ENCODE peak calls at places on chromosomes 5 and 9, in eight cellular contexts. O is HCT116, D is K562, B is IMR-90, T is Peyer's patch, F is GM23338, Y is psoas muscle, E is body of pancreas. V is an unnamed sample.

GRCh38 chr5:125835293-125836172 is 587.7 kb upstream of the GRAMD2B start:
- DNase-seq in Y (peak), B (peak), E (peak), T (no peak), O (peak), D (no peak), F (peak), V (peak)

GRCh38 chr9:89919171-89919681 is 314.4 kb downstream of the GADD45G start:
- DNase-seq in D (no peak), B (no peak), F (peak), E (peak), Y (no peak), O (peak), T (no peak), V (no peak)

GRCh38 chr5:60143912-60144311 is 250.4 kb upstream of the PDE4D start:
- DNase-seq in O (no peak), T (no peak), E (no peak), D (no peak), Y (no peak), B (no peak), F (no peak), V (no peak)

GRCh38 chr5:154683101-154683757 is 71.9 kb upstream of the LARP1 start:
- DNase-seq in F (no peak), D (no peak), B (no peak), Y (no peak), E (no peak), T (no peak), O (no peak), V (no peak)

GRCh38 chr5:168227973-168228615 is 63.4 kb upstream of the WWC1 start:
- DNase-seq in E (no peak), B (no peak), D (no peak), O (no peak), T (no peak), Y (no peak), F (no peak), V (no peak)

GRCh38 chr5:7894860-7895259 is 25.9 kb downstream of the MTRR start:
- DNase-seq in F (no peak), O (no peak), D (no peak), E (no peak), T (no peak), Y (no peak), B (no peak), V (no peak)

GRCh38 chr9:22682536-22683392 is 236.1 kb downstream of the DMRTA1 start:
- DNase-seq in T (no peak), E (no peak), O (no peak), D (no peak), F (no peak), B (peak), Y (peak), V (peak)

GRCh38 chr9:136711751-136712689 is at the start of gene DIPK1B:
- DNase-seq in F (peak), O (no peak), Y (no peak), E (peak), D (peak), T (no peak), B (no peak), V (no peak)

GRCh38 chr9:70263421-70263820 is 4.6 kb downstream of the SMC5 start:
- DNase-seq in T (no peak), Y (no peak), F (no peak), B (peak), O (no peak), D (no peak), E (no peak), V (no peak)

GRCh38 chr9:71218774-71219173 is 97.4 kb upstream of the TRPM3 start:
- DNase-seq in Y (no peak), O (no peak), T (no peak), B (no peak), F (no peak), D (no peak), E (no peak), V (peak)

GRCh38 chr5:142697356-142697807 is 11.5 kb upstream of the FGF1 start:
- DNase-seq in Y (peak), F (no peak), O (no peak), T (no peak), D (no peak), B (peak), E (peak), V (no peak)

GRCh38 chr9:121275781-121276658 is 8.1 kb downstream of the GSN start:
- DNase-seq in O (no peak), Y (no peak), E (no peak), T (no peak), D (no peak), F (no peak), B (no peak), V (no peak)

GRCh38 chr5:116456036-116456435 is 118.6 kb downstream of the SEMA6A start:
- DNase-seq in T (no peak), F (no peak), B (no peak), Y (no peak), O (no peak), E (no peak), D (no peak), V (no peak)

GRCh38 chr5:136814621-136815378 is 449.5 kb upstream of the TRPC7 start:
- DNase-seq in O (no peak), B (peak), F (no peak), Y (peak), E (peak), D (no peak), T (no peak), V (no peak)

GRCh38 chr5:54222336-54222735 is 88.0 kb downstream of the ARL15 start:
- DNase-seq in F (peak), B (no peak), D (no peak), E (no peak), T (no peak), Y (no peak), O (no peak), V (peak)

GRCh38 chr9:92934321-92934720 is 13.0 kb upstream of the FGD3 start:
- DNase-seq in E (no peak), O (peak), F (no peak), Y (no peak), D (peak), B (no peak), T (no peak), V (no peak)

GRCh38 chr5:116944171-116944570 is 369.5 kb upstream of the SEMA6A start:
- DNase-seq in Y (no peak), F (peak), E (no peak), T (no peak), O (no peak), D (no peak), B (no peak), V (no peak)

GRCh38 chr9:7324031-7324654 is 475.4 kb downstream of the DMAC1 start:
- DNase-seq in F (no peak), Y (no peak), T (no peak), E (no peak), B (peak), D (no peak), O (no peak), V (no peak)

GRCh38 chr5:132138260-132138659 is 64.7 kb downstream of the CSF2 start:
- DNase-seq in Y (no peak), F (no peak), T (no peak), D (no peak), B (peak), O (no peak), E (no peak), V (no peak)

GRCh38 chr5:103428411-103428871 is 134.1 kb downstream of the NUDT12 start:
- DNase-seq in O (no peak), Y (no peak), B (peak), F (no peak), E (peak), D (no peak), T (no peak), V (no peak)

GRCh38 chr5:120151181-120151580 is 312.9 kb upstream of the PRR16 start:
- DNase-seq in T (no peak), E (no peak), D (no peak), B (peak), Y (no peak), O (no peak), F (no peak), V (no peak)

GRCh38 chr5:141929398-141930058 is 5.9 kb downstream of the DELE1 start:
- DNase-seq in E (no peak), B (no peak), D (no peak), O (no peak), Y (no peak), T (no peak), F (no peak), V (no peak)

GRCh38 chr5:11076945-11077613 is 316.0 kb upstream of the DAP start:
- DNase-seq in D (no peak), F (no peak), T (no peak), O (no peak), B (no peak), E (no peak), Y (no peak), V (no peak)

GRCh38 chr9:93080406-93080805 is 15.6 kb upstream of the CARD19 start:
- DNase-seq in Y (no peak), O (no peak), T (peak), E (no peak), B (no peak), D (no peak), F (no peak), V (no peak)

GRCh38 chr5:103475629-103476240 is 86.9 kb downstream of the NUDT12 start:
- DNase-seq in F (peak), O (peak), D (peak), B (peak), Y (no peak), E (no peak), T (no peak), V (peak)

GRCh38 chr5:33195431-33196128 is 245.2 kb upstream of the TARS1 start:
- DNase-seq in T (no peak), E (no peak), F (no peak), D (no peak), B (peak), O (no peak), Y (no peak), V (no peak)

GRCh38 chr5:168317096-168317520 is 25.7 kb downstream of the WWC1 start:
- DNase-seq in B (no peak), D (no peak), Y (no peak), E (no peak), F (no peak), T (no peak), O (no peak), V (no peak)

GRCh38 chr5:172274951-172275753 is 8.4 kb downstream of the UBTD2 start:
- DNase-seq in O (no peak), Y (no peak), E (no peak), D (no peak), F (no peak), T (no peak), B (no peak), V (peak)

GRCh38 chr5:78533356-78533755 is 115.2 kb downstream of the LHFPL2 start:
- DNase-seq in F (peak), B (peak), D (peak), E (no peak), Y (no peak), T (no peak), O (no peak), V (no peak)

GRCh38 chr9:87518702-87519335 is 21.2 kb downstream of the DAPK1 start:
- DNase-seq in T (no peak), Y (peak), F (no peak), E (peak), O (no peak), B (no peak), D (peak), V (no peak)

DNA sequence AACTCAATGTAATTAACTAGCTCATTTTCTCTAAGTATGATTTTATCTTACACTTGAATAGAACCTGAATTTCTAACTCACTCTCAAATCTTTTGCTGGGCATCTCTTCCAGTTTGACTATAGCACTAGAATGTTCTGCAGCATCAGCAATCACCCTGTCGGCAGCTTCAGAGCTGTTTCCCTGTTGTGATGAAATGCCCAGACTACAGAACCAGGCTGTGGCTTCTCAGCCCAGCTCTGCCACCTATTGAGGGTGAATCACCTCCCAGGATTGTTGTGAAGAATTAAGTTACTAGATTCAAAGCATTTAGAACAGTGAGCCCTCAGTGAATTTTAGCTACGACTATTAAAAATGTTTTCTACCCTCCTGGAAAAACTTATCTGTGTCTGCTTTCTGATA is 90.4 kb upstream of the ANKRD55 start:
- DNase-seq in F (no peak), Y (no peak), B (peak), O (no peak), D (no peak), T (no peak), E (peak), V (peak)
- TF ChIP-seq CTCF in F (no peak), Y (no peak), B (no peak), O (no peak), D (no peak), T (no peak), E (no peak), V (no peak)

GRCh38 chr5:179734536-179735164 is 2.0 kb downstream of the MAML1 start:
- DNase-seq in T (no peak), D (no peak), Y (no peak), O (no peak), B (no peak), F (no peak), E (no peak), V (no peak)
- H3K27ac ChIP-seq in T (no peak), D (no peak), Y (peak), O (no peak), B (no peak), F (no peak), E (no peak), V (no peak)

DNA sequence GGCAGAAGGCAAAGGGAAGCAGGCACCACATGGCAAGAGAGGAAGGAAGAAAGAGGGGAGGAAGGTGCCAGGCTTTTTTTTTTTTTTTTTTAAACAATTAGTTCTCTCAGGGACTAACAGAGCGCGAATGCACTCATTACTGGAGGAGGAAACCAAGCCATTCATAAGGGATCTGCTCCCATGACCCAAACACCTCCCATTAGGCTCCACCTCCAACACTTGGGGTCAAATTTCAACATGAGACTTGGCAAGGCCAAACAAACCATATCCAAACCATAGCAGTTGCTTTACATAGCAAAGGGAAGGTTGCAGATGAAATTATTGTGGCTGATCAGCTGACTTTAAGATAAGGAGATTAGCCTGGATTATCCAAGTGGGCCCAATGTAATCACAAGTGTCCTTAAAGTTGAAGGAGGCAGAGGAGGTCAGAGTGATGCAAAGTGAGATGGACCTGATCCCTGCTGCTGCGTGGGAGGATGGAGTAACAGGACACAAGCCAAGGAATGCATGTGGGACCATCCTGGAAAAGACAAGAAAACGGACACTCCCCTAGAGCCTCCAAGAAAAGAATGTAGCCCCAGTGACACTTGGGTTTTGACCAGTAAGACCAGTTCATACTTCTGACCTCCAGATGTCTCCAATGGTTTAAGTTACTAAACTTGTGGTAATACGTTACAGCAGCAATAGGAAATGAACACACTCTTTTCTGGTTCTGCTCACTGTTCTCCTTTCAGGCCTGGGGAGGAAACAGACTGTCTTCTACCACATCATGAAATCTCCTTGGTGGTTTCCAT is 167.3 kb downstream of the GNAQ start:
- DNase-seq in T (no peak), F (no peak), E (no peak), B (peak), Y (no peak), O (no peak), D (no peak), V (no peak)
- TF ChIP-seq CTCF in T (no peak), F (no peak), E (no peak), B (no peak), Y (no peak), O (no peak), D (no peak), V (no peak)

DNA sequence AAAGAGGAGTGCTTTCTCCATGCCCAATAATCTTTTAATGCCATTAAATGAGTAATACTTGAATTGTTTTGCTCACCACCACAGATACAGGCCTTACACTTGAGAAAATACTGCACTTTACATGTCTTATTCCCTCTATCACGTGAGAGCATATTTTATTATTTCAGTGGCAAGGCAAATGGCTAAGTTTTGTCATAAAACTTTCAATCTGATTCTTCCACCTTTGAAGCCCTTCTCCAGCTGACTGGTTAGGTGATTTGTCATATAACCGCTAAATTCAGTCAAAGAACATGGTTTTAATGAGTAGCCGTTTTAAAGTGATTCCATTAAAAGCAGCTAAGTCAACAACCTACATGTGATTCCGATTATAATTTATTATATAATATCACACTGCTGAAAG is 43.8 kb downstream of the FAT2 start:
- DNase-seq in T (no peak), O (no peak), B (no peak), Y (no peak), E (no peak), F (no peak), D (no peak), V (no peak)
- H3K27ac ChIP-seq in T (no peak), O (no peak), B (no peak), Y (no peak), E (no peak), F (no peak), D (no peak), V (no peak)

DNA sequence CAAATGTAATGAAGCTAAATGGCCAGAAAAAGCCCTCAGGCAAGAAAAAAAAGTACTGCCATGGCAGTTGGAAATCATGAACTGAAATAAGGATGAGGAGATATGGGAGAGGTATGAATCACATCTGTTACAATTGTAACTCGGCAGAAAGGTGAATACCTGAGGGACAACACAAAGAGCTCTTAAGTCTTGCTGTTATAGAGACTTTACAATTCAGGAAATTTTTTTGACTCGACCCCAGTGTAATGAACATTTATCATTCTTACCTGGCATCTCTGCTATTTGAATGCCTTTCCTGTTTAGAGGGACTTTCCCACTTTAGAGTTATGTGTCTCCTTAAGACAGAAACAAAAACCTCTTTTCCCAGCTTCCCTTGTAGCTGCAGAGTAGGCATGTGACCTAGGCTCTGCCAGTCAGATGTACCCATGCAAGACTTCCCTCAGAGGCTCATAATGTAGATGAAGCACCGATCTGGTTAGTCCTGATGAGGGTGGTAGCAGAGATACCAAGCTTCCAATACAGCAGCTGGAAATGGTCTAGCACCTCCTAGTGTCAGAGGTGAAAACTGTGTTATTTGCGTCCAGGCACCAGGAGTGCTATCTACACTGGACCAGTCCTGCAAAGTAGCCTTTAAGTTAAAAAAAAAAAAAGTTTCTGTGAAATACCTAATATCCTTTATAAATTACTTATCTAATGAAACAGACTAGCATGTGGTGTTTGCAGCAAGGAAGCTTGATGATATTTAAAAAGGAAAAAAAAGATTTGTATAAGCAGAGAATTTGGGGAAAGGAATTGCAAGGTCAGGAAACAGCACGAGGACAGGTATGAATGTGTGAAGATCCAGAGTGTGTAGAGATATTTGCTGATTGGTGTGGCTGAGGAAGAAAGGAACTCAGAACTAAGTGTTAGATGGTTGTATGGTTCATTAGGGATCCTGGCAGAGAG is 146.9 kb upstream of the SLC1A3 start:
- DNase-seq in Y (no peak), D (peak), O (peak), T (no peak), B (no peak), E (no peak), F (peak), V (peak)
- TF ChIP-seq CTCF in Y (no peak), D (peak), O (peak), T (no peak), B (no peak), E (no peak), F (peak), V (peak)

DNA sequence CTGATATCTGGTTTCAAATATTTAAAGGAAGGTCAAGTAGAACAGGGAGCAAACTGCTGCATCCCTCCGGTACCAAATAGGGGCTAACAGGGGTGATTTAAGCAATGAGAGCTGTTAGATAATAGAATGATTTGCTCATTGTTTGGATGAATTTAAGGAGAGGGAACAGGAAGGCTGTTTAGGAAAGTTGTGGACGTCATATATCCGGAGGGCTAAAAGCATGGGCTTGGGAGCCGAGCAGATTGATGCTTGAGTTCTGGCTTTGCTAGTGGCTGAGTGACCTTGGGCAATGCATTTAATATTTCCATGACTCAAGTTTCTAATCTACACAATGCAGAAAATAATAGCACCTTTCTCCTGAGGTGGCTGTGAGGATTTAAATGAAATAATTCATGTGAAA is 85.4 kb upstream of the RPS23 start:
- DNase-seq in F (no peak), B (no peak), Y (no peak), E (no peak), T (no peak), D (no peak), O (no peak), V (no peak)
- H3K27ac ChIP-seq in F (no peak), B (no peak), Y (no peak), E (no peak), T (no peak), D (no peak), O (no peak), V (no peak)